ENCODE peak calls at places on chromosomes 3 and 15, in six cellular contexts. One of them, this sample, is unnamed. For H3K36me3, the result is how much of the 10 kb centered on the place peaks cover.

GRCh38 chr3:10911350-10912002 is 81.1 kb upstream of the SLC6A1 start:
- DNase-seq in endothelial cell of umbilical vein: no peak
- DNase-seq in pancreas: no peak
- DNase-seq in OCI-LY7: no peak
- DNase-seq in left lung: no peak
- DNase-seq in GM06990: no peak
- DNase-seq in this sample: no peak

GRCh38 chr3:173411288-173412064 is 13.9 kb downstream of the NLGN1 start:
- DNase-seq in pancreas: no peak
- DNase-seq in left lung: peak
- DNase-seq in GM06990: no peak
- DNase-seq in endothelial cell of umbilical vein: peak
- DNase-seq in OCI-LY7: peak
- DNase-seq in this sample: no peak

GRCh38 chr15:79035814-79036213 is 54.8 kb downstream of the RASGRF1 start:
- DNase-seq in GM06990: no peak
- DNase-seq in pancreas: no peak
- DNase-seq in OCI-LY7: no peak
- DNase-seq in endothelial cell of umbilical vein: no peak
- DNase-seq in left lung: no peak
- DNase-seq in this sample: no peak

GRCh38 chr15:62975515-62975914 is 67.0 kb upstream of the TPM1 start:
- DNase-seq in left lung: no peak
- DNase-seq in GM06990: no peak
- DNase-seq in endothelial cell of umbilical vein: no peak
- DNase-seq in OCI-LY7: no peak
- DNase-seq in pancreas: no peak
- DNase-seq in this sample: no peak

GRCh38 chr3:133941390-133941789 is 45.7 kb upstream of the RAB6B start:
- DNase-seq in left lung: no peak
- DNase-seq in GM06990: no peak
- DNase-seq in pancreas: no peak
- DNase-seq in OCI-LY7: no peak
- DNase-seq in endothelial cell of umbilical vein: peak
- DNase-seq in this sample: no peak

GRCh38 chr3:194105292-194105691 is 30.7 kb upstream of the HES1 start:
- DNase-seq in GM06990: no peak
- DNase-seq in left lung: no peak
- DNase-seq in pancreas: no peak
- DNase-seq in endothelial cell of umbilical vein: no peak
- DNase-seq in OCI-LY7: peak
- DNase-seq in this sample: no peak

GRCh38 chr15:48862705-48863104 is 15.2 kb upstream of the EID1 start:
- DNase-seq in GM06990: no peak
- DNase-seq in pancreas: no peak
- DNase-seq in OCI-LY7: no peak
- DNase-seq in left lung: no peak
- DNase-seq in endothelial cell of umbilical vein: no peak
- DNase-seq in this sample: no peak

GRCh38 chr3:103510760-103511159 is 1075.9 kb downstream of the ZPLD1 start:
- DNase-seq in endothelial cell of umbilical vein: no peak
- DNase-seq in pancreas: no peak
- DNase-seq in GM06990: no peak
- DNase-seq in left lung: no peak
- DNase-seq in OCI-LY7: no peak
- DNase-seq in this sample: no peak

GRCh38 chr15:64464271-64465005 is 4.1 kb downstream of the ZNF609 start:
- DNase-seq in pancreas: no peak
- DNase-seq in GM06990: no peak
- DNase-seq in left lung: peak
- DNase-seq in endothelial cell of umbilical vein: peak
- DNase-seq in OCI-LY7: no peak
- DNase-seq in this sample: no peak

GRCh38 chr3:41075958-41076357 is 123.3 kb upstream of the CTNNB1 start:
- DNase-seq in OCI-LY7: no peak
- DNase-seq in endothelial cell of umbilical vein: no peak
- DNase-seq in left lung: no peak
- DNase-seq in pancreas: no peak
- DNase-seq in GM06990: no peak
- DNase-seq in this sample: peak

GRCh38 chr15:77504310-77504709 is 83.6 kb downstream of the HMG20A start:
- DNase-seq in left lung: peak
- DNase-seq in OCI-LY7: peak
- DNase-seq in endothelial cell of umbilical vein: no peak
- DNase-seq in pancreas: no peak
- DNase-seq in GM06990: no peak
- DNase-seq in this sample: no peak

GRCh38 chr15:48012191-48012590 is 108.6 kb upstream of the SLC24A5 start:
- DNase-seq in left lung: no peak
- DNase-seq in GM06990: no peak
- DNase-seq in endothelial cell of umbilical vein: no peak
- DNase-seq in pancreas: no peak
- DNase-seq in OCI-LY7: no peak
- DNase-seq in this sample: no peak

GRCh38 chr3:96175500-96175899 is 638.9 kb upstream of the EPHA6 start:
- DNase-seq in pancreas: peak
- DNase-seq in OCI-LY7: no peak
- DNase-seq in GM06990: no peak
- DNase-seq in left lung: no peak
- DNase-seq in endothelial cell of umbilical vein: no peak
- DNase-seq in this sample: no peak

GRCh38 chr3:62229908-62230307 is 143.4 kb downstream of the FEZF2 start:
- DNase-seq in OCI-LY7: no peak
- DNase-seq in GM06990: no peak
- DNase-seq in pancreas: no peak
- DNase-seq in endothelial cell of umbilical vein: no peak
- DNase-seq in left lung: no peak
- DNase-seq in this sample: no peak

GRCh38 chr3:179299316-179299715 is 23.5 kb upstream of the ZNF639 start:
- DNase-seq in pancreas: no peak
- DNase-seq in endothelial cell of umbilical vein: no peak
- DNase-seq in OCI-LY7: no peak
- DNase-seq in left lung: no peak
- DNase-seq in GM06990: no peak
- DNase-seq in this sample: no peak

GRCh38 chr15:40367673-40368611 is 9.9 kb downstream of the DISP2 start:
- DNase-seq in left lung: peak
- DNase-seq in OCI-LY7: peak
- DNase-seq in GM06990: peak
- DNase-seq in pancreas: peak
- DNase-seq in endothelial cell of umbilical vein: peak
- DNase-seq in this sample: no peak

GRCh38 chr3:15214758-15215157 is 8.7 kb downstream of the CAPN7 start:
- DNase-seq in OCI-LY7: no peak
- DNase-seq in left lung: no peak
- DNase-seq in endothelial cell of umbilical vein: no peak
- DNase-seq in GM06990: no peak
- DNase-seq in pancreas: no peak
- DNase-seq in this sample: no peak
- H3K36me3 ChIP-seq in OCI-LY7: half or more
- H3K36me3 ChIP-seq in left lung: half or more
- H3K36me3 ChIP-seq in endothelial cell of umbilical vein: under half
- H3K36me3 ChIP-seq in GM06990: under half
- H3K36me3 ChIP-seq in pancreas: under half
- H3K36me3 ChIP-seq in this sample: under half

GRCh38 chr3:112644453-112644852 is 3.5 kb upstream of the CCDC80 start:
- DNase-seq in OCI-LY7: no peak
- DNase-seq in endothelial cell of umbilical vein: no peak
- DNase-seq in pancreas: no peak
- DNase-seq in left lung: no peak
- DNase-seq in GM06990: no peak
- DNase-seq in this sample: no peak
- H3K4me3 ChIP-seq in OCI-LY7: no peak
- H3K4me3 ChIP-seq in endothelial cell of umbilical vein: no peak
- H3K4me3 ChIP-seq in pancreas: no peak
- H3K4me3 ChIP-seq in left lung: no peak
- H3K4me3 ChIP-seq in GM06990: no peak
- H3K4me3 ChIP-seq in this sample: no peak

GRCh38 chr3:143648708-143649107 is 199.6 kb downstream of the SLC9A9 start:
- DNase-seq in pancreas: no peak
- DNase-seq in OCI-LY7: no peak
- DNase-seq in endothelial cell of umbilical vein: no peak
- DNase-seq in GM06990: no peak
- DNase-seq in left lung: no peak
- DNase-seq in this sample: no peak
- TF ChIP-seq CTCF in pancreas: no peak
- TF ChIP-seq CTCF in OCI-LY7: peak
- TF ChIP-seq CTCF in endothelial cell of umbilical vein: peak
- TF ChIP-seq CTCF in GM06990: peak
- TF ChIP-seq CTCF in left lung: peak
- TF ChIP-seq CTCF in this sample: peak

GRCh38 chr3:50181985-50182384 is 9.4 kb upstream of the GNAT1 start:
- DNase-seq in GM06990: no peak
- DNase-seq in pancreas: no peak
- DNase-seq in left lung: no peak
- DNase-seq in OCI-LY7: no peak
- DNase-seq in endothelial cell of umbilical vein: no peak
- DNase-seq in this sample: no peak

GRCh38 chr3:50184242-50184978 is 7.0 kb upstream of the GNAT1 start:
- DNase-seq in pancreas: peak
- DNase-seq in OCI-LY7: no peak
- DNase-seq in left lung: no peak
- DNase-seq in endothelial cell of umbilical vein: no peak
- DNase-seq in GM06990: no peak
- DNase-seq in this sample: peak

GRCh38 chr3:50182533-50183099 is 8.8 kb upstream of the GNAT1 start:
- DNase-seq in GM06990: no peak
- DNase-seq in OCI-LY7: no peak
- DNase-seq in pancreas: no peak
- DNase-seq in left lung: no peak
- DNase-seq in endothelial cell of umbilical vein: no peak
- DNase-seq in this sample: no peak

GRCh38 chr3:50185230-50185629 is 6.2 kb upstream of the GNAT1 start:
- DNase-seq in left lung: no peak
- DNase-seq in GM06990: no peak
- DNase-seq in OCI-LY7: no peak
- DNase-seq in endothelial cell of umbilical vein: no peak
- DNase-seq in pancreas: no peak
- DNase-seq in this sample: no peak

DNA sequence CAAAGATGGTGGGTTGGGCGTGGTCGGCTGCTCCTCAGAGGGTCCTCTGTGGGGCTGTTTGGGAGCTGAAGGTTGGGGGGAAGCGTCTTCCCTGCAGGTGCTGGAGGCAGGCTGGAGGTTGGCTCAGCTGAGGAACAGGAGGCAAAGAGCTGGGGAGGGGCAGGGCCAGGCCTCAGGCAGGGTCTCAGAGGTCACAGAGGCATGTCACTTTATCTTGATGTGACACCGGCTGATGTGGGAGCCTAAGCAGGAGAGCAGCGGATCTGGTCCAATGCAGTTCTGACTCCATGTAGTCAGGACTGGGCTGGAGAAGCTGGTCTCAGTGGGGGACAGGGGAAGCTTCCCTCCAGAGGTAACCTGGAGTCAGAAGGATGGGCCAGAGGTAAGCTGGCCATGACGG is 7.7 kb upstream of the GNAT1 start:
- DNase-seq in left lung: no peak
- DNase-seq in pancreas: no peak
- DNase-seq in endothelial cell of umbilical vein: no peak
- DNase-seq in GM06990: no peak
- DNase-seq in OCI-LY7: no peak
- DNase-seq in this sample: peak
- H3K36me3 ChIP-seq in left lung: under half
- H3K36me3 ChIP-seq in pancreas: under half
- H3K36me3 ChIP-seq in endothelial cell of umbilical vein: under half
- H3K36me3 ChIP-seq in GM06990: under half
- H3K36me3 ChIP-seq in OCI-LY7: under half
- H3K36me3 ChIP-seq in this sample: under half

GRCh38 chr3:46205286-46205960 is 2.7 kb downstream of the CCR1 start:
- DNase-seq in endothelial cell of umbilical vein: no peak
- DNase-seq in left lung: no peak
- DNase-seq in pancreas: no peak
- DNase-seq in OCI-LY7: no peak
- DNase-seq in GM06990: no peak
- DNase-seq in this sample: no peak
- H3K4me3 ChIP-seq in endothelial cell of umbilical vein: no peak
- H3K4me3 ChIP-seq in left lung: peak
- H3K4me3 ChIP-seq in pancreas: no peak
- H3K4me3 ChIP-seq in OCI-LY7: no peak
- H3K4me3 ChIP-seq in GM06990: no peak
- H3K4me3 ChIP-seq in this sample: no peak

GRCh38 chr3:72082121-72082715 is 297.3 kb upstream of the PROK2 start:
- DNase-seq in pancreas: no peak
- DNase-seq in endothelial cell of umbilical vein: peak
- DNase-seq in left lung: no peak
- DNase-seq in GM06990: peak
- DNase-seq in OCI-LY7: peak
- DNase-seq in this sample: peak
- TF ChIP-seq CTCF in pancreas: no peak
- TF ChIP-seq CTCF in endothelial cell of umbilical vein: no peak
- TF ChIP-seq CTCF in left lung: no peak
- TF ChIP-seq CTCF in GM06990: no peak
- TF ChIP-seq CTCF in OCI-LY7: no peak
- TF ChIP-seq CTCF in this sample: no peak